ENCODE peak calls at places on chromosomes 6 and 20, in ten cellular contexts. R is activated T-cell treated with anti-CD3 and anti-CD28 coated beads, Interleukin-2, amount 50 U/mL, for 1 hour; P is GM19239; Z is esophagus muscularis mucosa; F is effector memory CD4-positive, alpha-beta T cell; Y is mucosa of descending colon; W is NCI-H2029 treated with DMSO at 0.1 percent for 48 hours; O is HS-27A; L is SW480; Q is T follicular helper cell. H is an unnamed sample.

GRCh38 chr6:17962436-17963031 is 24.9 kb downstream of the KIF13A start:
- DNase-seq in L (peak; percentile 83), W (no peak), R (no peak), P (no peak), Q (no peak), O (peak; percentile 50), Z (no peak), F (no peak), Y (peak; percentile 31), H (peak; percentile 2)

GRCh38 chr6:10613693-10614092 is 80.7 kb downstream of the C6orf52 start:
- DNase-seq in L (no peak), Z (no peak), Q (no peak), R (no peak), O (no peak), W (peak; percentile 35), P (no peak), F (no peak), Y (no peak), H (no peak)

GRCh38 chr6:41642960-41643898 is 5.0 kb downstream of the MDFI start:
- DNase-seq in P (no peak), F (no peak), Z (no peak), L (no peak), Y (no peak), R (no peak), O (no peak), W (no peak), Q (no peak), H (no peak)

GRCh38 chr6:144266091-144266649 is 19.0 kb upstream of the UTRN start:
- DNase-seq in Q (no peak), R (no peak), F (no peak), O (no peak), W (no peak), L (no peak), Y (peak; percentile 8), Z (no peak), P (no peak), H (no peak)

GRCh38 chr20:2865630-2866029 is 7.7 kb upstream of the PTPRA start:
- DNase-seq in Z (no peak), Q (no peak), R (no peak), W (no peak), P (no peak), F (no peak), L (no peak), O (no peak), Y (no peak), H (no peak)

GRCh38 chr20:10863337-10864060 is 189.7 kb upstream of the JAG1 start:
- DNase-seq in L (no peak), O (peak; percentile 79), Z (no peak), R (no peak), P (no peak), W (no peak), Y (peak; percentile 29), Q (no peak), F (no peak), H (no peak)

GRCh38 chr20:18388860-18389259 is 78.0 kb downstream of the DZANK1 start:
- DNase-seq in Q (no peak), F (no peak), P (no peak), O (peak; percentile 45), Y (no peak), L (peak; percentile 78), W (no peak), R (no peak), Z (no peak), H (no peak)

GRCh38 chr20:63276956-63277355 is 4.3 kb downstream of the ARFGAP1 start:
- DNase-seq in Y (no peak), R (no peak), O (no peak), Q (no peak), P (no peak), Z (no peak), F (no peak), W (no peak), L (no peak), H (no peak)

GRCh38 chr6:81241717-81242116 is 510.8 kb downstream of the TENT5A start:
- DNase-seq in R (no peak), O (no peak), Z (no peak), F (no peak), W (peak; percentile 17), P (no peak), L (no peak), Y (peak; percentile 16), Q (no peak), H (no peak)

GRCh38 chr20:34794006-34794585 is 31.4 kb downstream of the NCOA6 start:
- DNase-seq in Z (no peak), O (no peak), P (no peak), W (peak; percentile 13), Q (no peak), Y (no peak), R (no peak), L (no peak), F (no peak), H (no peak)

GRCh38 chr6:56087421-56087820 is 160.0 kb downstream of the COL21A1 start:
- DNase-seq in R (no peak), Q (no peak), F (no peak), W (no peak), O (no peak), Y (peak; percentile 9), P (no peak), Z (no peak), L (no peak), H (no peak)

GRCh38 chr6:37741757-37742400 is 44.2 kb upstream of the MDGA1 start:
- DNase-seq in Y (peak; percentile 27), F (no peak), Z (no peak), O (no peak), W (no peak), Q (no peak), R (no peak), L (peak; percentile 30), P (no peak), H (no peak)

GRCh38 chr20:61954276-61955021 is 111.2 kb downstream of the TAF4 start:
- DNase-seq in P (no peak), F (no peak), Q (no peak), W (peak; percentile 40), Z (no peak), R (peak; percentile 10), L (no peak), Y (peak; percentile 27), O (no peak), H (no peak)

GRCh38 chr6:39819226-39819625 is 27.1 kb downstream of the DAAM2 start:
- DNase-seq in R (no peak), W (no peak), L (no peak), Y (no peak), F (no peak), Z (no peak), Q (no peak), O (no peak), P (no peak), H (no peak)

GRCh38 chr6:69901361-69901760 is 35.0 kb downstream of the COL19A1 start:
- DNase-seq in Y (no peak), Q (no peak), R (no peak), Z (no peak), P (no peak), O (no peak), L (no peak), F (no peak), W (no peak), H (no peak)

GRCh38 chr6:157273756-157274088 is 49.6 kb downstream of the TMEM242 start:
- DNase-seq in R (peak; percentile 78), P (peak; percentile 65), F (peak; percentile 63), L (peak; percentile 33), Y (peak; percentile 52), Z (no peak), Q (peak; percentile 58), W (no peak), O (no peak), H (peak; percentile 27)

GRCh38 chr6:27518881-27519795 is 46.2 kb upstream of the ZNF184 start:
- DNase-seq in P (peak; percentile 47), R (peak; percentile 69), L (peak; percentile 85), Q (peak; percentile 50), Z (no peak), Y (peak; percentile 80), W (peak; percentile 35), O (peak; percentile 94), F (peak; percentile 47), H (peak; percentile 75)

GRCh38 chr6:46491201-46491788 is at the start of gene RCAN2:
- DNase-seq in O (no peak), Q (no peak), P (peak; percentile 48), L (peak; percentile 69), F (no peak), Z (no peak), W (no peak), R (peak; percentile 20), Y (peak; percentile 63), H (peak; percentile 80)